ENCODE peak calls at places on chromosomes 7 and 10, in four cellular contexts. R is H1, H is HepG2, C is K562. T is an unnamed sample.

GRCh38 chr7:152969839-152970238 is 210.3 kb downstream of the ACTR3B start:
- DNase-seq in H (no peak), C (no peak), R (no peak), T (no peak)

GRCh38 chr10:69360485-69361302 is 56.0 kb downstream of the TACR2 start:
- DNase-seq in C (no peak), R (no peak), H (no peak), T (no peak)

GRCh38 chr7:47501406-47501805 is 80.5 kb downstream of the TNS3 start:
- DNase-seq in H (no peak), C (no peak), R (no peak), T (no peak)

GRCh38 chr7:151769189-151769821 is 107.6 kb downstream of the PRKAG2 start:
- DNase-seq in H (no peak), R (no peak), C (no peak), T (peak; percentile 60)

GRCh38 chr10:112271982-112272381 is 11.2 kb upstream of the TECTB start:
- DNase-seq in R (no peak), H (no peak), C (no peak), T (no peak)

GRCh38 chr7:152411389-152411788 is 24.4 kb downstream of the KMT2C start:
- DNase-seq in H (no peak), C (no peak), R (no peak), T (no peak)

GRCh38 chr7:75772081-75773077 is at the start of gene CCL26:
- DNase-seq in H (peak; percentile 71), C (no peak), R (no peak), T (no peak)

GRCh38 chr7:38215734-38216670 is 38.0 kb downstream of the STARD3NL start:
- DNase-seq in R (peak; percentile 82), C (peak; percentile 82), H (peak; percentile 27), T (peak; percentile 36)

GRCh38 chr7:25557930-25558329 is 329.6 kb upstream of the NPVF start:
- DNase-seq in R (no peak), H (no peak), C (no peak), T (no peak)

GRCh38 chr10:1074063-1074747 is 18.0 kb downstream of the WDR37 start:
- DNase-seq in C (no peak), H (no peak), R (peak; percentile 38), T (no peak)

GRCh38 chr7:13181221-13181620 is 493.8 kb downstream of the ARL4A start:
- DNase-seq in R (no peak), C (no peak), H (no peak), T (no peak)

GRCh38 chr10:72245949-72246525 is 27.7 kb upstream of the DDIT4 start:
- DNase-seq in R (no peak), C (no peak), H (no peak), T (no peak)

DNA sequence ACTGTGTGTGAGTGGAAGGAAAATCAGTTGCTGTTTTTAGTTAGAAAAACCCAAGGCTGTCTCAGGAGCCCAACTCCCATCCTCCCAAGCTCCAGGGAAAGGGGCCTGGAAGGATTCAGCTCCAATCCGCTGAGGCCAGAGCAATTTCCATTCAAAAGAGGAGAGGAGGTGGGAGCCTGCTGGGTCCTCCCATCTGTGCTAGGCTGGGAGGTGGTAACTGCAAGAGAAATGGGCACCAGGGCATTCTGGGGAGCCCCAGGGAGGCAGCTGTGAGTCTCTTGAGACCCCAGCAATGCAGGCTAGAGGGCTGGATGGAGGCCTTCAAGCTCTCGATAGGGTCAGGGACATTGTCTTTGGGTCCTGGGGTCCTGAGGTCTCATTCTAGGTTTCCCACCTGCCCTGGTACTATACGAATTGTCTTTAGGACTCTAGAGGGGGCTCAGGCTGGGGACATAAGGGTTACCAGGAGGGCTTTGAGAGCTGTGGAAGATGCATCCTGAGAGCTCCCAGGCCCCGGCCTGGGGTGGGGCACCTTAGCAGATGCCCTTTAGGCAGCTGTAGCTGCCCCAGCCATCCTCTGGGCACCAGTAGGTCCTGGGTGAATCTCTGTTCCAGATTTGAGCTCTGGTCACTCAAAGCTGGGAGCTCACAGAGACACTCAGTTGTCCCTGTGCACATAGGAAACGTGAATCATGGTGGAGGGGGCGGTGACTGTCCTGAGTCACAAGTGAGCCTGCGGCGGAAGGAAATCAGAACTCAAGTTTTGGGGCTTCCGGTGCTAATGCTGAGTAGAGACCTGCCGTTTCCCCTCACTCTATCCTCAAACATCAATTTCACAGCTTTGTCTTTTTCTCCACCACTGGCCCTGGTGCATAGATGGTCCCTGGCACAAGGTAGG is 21.6 kb downstream of the ADCYAP1R1 start:
- DNase-seq in H (no peak), C (no peak), R (no peak), T (no peak)
- TF ChIP-seq SIN3A in H (no peak), C (no peak), R (no peak), T (no peak)

GRCh38 chr10:131874991-131875451 is 25.8 kb upstream of the PPP2R2D start:
- DNase-seq in H (peak; percentile 62), R (peak; percentile 94), C (peak; percentile 72), T (no peak)
- TF ChIP-seq CBX5 in H (no peak), R (no peak), C (no peak), T (no peak)

GRCh38 chr10:44765299-44765698 is 145.8 kb upstream of the TMEM72 start:
- DNase-seq in R (no peak), H (no peak), C (no peak), T (no peak)

GRCh38 chr10:44774676-44775401 is 136.3 kb upstream of the TMEM72 start:
- DNase-seq in H (no peak), R (no peak), C (no peak), T (no peak)

GRCh38 chr10:44773565-44773964 is 137.6 kb upstream of the TMEM72 start:
- DNase-seq in C (no peak), R (no peak), H (no peak), T (no peak)

GRCh38 chr10:44766601-44767000 is 144.5 kb upstream of the TMEM72 start:
- DNase-seq in C (no peak), H (no peak), R (no peak), T (no peak)

GRCh38 chr10:44769449-44769848 is 141.7 kb upstream of the TMEM72 start:
- DNase-seq in R (no peak), H (no peak), C (no peak), T (no peak)
- H3K27me3 ChIP-seq in R (no peaks in the 10 kb centered on the region), H (peaks cover 1% of the 10 kb centered on the region), C (peaks cover 17% of the 10 kb centered on the region), T (no peaks in the 10 kb centered on the region)

GRCh38 chr7:10677211-10677610 is 296.5 kb upstream of the PHF14 start:
- DNase-seq in C (no peak), R (no peak), H (no peak), T (no peak)
- TF ChIP-seq SIN3A in C (no peak), R (no peak), H (no peak), T (no peak)

GRCh38 chr10:49569031-49569765 is 30.3 kb upstream of the ERCC6 start:
- DNase-seq in C (no peak), R (no peak), H (no peak), T (no peak)

GRCh38 chr10:49564461-49565009 is 25.6 kb upstream of the ERCC6 start:
- DNase-seq in H (no peak), C (no peak), R (no peak), T (no peak)

GRCh38 chr10:49571419-49571818 is 32.5 kb upstream of the ERCC6 start:
- DNase-seq in R (no peak), C (no peak), H (no peak), T (no peak)

GRCh38 chr10:49567810-49568209 is 28.9 kb upstream of the ERCC6 start:
- DNase-seq in H (no peak), C (no peak), R (no peak), T (no peak)

GRCh38 chr10:49568235-49568634 is 29.3 kb upstream of the ERCC6 start:
- DNase-seq in C (no peak), H (no peak), R (no peak), T (peak; percentile 9)
- TF ChIP-seq CBX5 in C (no peak), H (no peak), R (no peak), T (no peak)

GRCh38 chr10:26441491-26442214 is 3.5 kb downstream of the APBB1IP start:
- DNase-seq in H (no peak), C (no peak), R (no peak), T (no peak)

GRCh38 chr10:26438534-26439269 is 561 bp downstream of the APBB1IP start:
- DNase-seq in R (peak; percentile 63), H (no peak), C (no peak), T (no peak)

GRCh38 chr10:26439436-26440090 is 1.4 kb downstream of the APBB1IP start:
- DNase-seq in H (no peak), R (no peak), C (no peak), T (no peak)

GRCh38 chr10:26437637-26438461 is at the start of gene APBB1IP:
- DNase-seq in R (peak; percentile 60), C (no peak), H (no peak), T (peak; percentile 61)

DNA sequence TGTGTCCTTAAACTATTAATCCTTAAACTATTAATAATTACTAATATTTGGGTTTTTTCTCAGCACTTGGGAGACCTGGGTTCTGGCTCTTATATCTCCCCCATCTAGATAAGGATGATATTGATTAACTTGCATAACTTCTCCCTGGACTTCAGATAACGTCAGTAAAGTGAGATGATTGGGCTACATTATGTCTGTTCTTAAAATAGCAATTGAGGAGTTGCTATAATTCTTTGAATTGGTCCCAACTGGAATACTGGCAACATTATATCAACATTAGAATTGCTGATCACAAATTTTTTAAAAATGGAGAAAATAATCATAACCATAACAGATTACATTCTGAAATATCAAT is 1.9 kb downstream of the APBB1IP start:
- DNase-seq in R (no peak), C (no peak), H (no peak), T (no peak)
- H3K27me3 ChIP-seq in R (peaks cover 13% of the 10 kb centered on the region), C (peaks cover 18% of the 10 kb centered on the region), H (peaks cover 2% of the 10 kb centered on the region), T (no peaks in the 10 kb centered on the region)

T was measured in GM12878.